ENCODE peak calls at places on chromosome 15, in nine cellular contexts. D, N, X, W, G, A, H, C and T are unnamed samples.

GRCh38 chr15:73244333-73244732 is 124.4 kb downstream of the HCN4 start:
- DNase-seq in D (no peak), N (no peak), X (no peak), W (peak; percentile 18), G (no peak), A (no peak), H (no peak), C (no peak), T (no peak)

GRCh38 chr15:59556405-59556804 is 55.2 kb upstream of the GCNT3 start:
- DNase-seq in D (no peak), N (no peak), X (no peak), W (no peak), G (peak; percentile 18), A (no peak), H (no peak), C (no peak), T (no peak)

GRCh38 chr15:34119291-34119690 is 17.4 kb downstream of the PGBD4 start:
- DNase-seq in D (no peak), N (no peak), X (no peak), W (no peak), G (no peak), A (no peak), H (no peak), C (no peak), T (peak; percentile 13)

GRCh38 chr15:84621358-84621979 is 20.7 kb downstream of the ZSCAN2 start:
- DNase-seq in D (no peak), N (no peak), X (no peak), W (no peak), G (no peak), A (no peak), H (no peak), C (no peak), T (no peak)

GRCh38 chr15:51737538-51738305 is at the start of gene LYSMD2:
- DNase-seq in D (no peak), N (peak; percentile 61), X (peak; percentile 39), W (peak; percentile 59), G (peak; percentile 81), A (no peak), H (peak; percentile 79), C (peak; percentile 47), T (peak; percentile 59)

GRCh38 chr15:48510976-48511375 is 134.5 kb downstream of the FBN1 start:
- DNase-seq in D (no peak), N (no peak), X (no peak), W (no peak), G (no peak), A (no peak), H (no peak), C (no peak), T (peak; percentile 34)

GRCh38 chr15:75578206-75578947 is 738 bp downstream of the PTPN9 start:
- DNase-seq in D (no peak), N (peak; percentile 41), X (no peak), W (no peak), G (peak; percentile 73), A (no peak), H (peak; percentile 28), C (peak; percentile 16), T (peak; percentile 45)

GRCh38 chr15:77027111-77027696 is 32.3 kb downstream of the PSTPIP1 start:
- DNase-seq in D (no peak), N (no peak), X (no peak), W (no peak), G (no peak), A (no peak), H (no peak), C (no peak), T (no peak)

GRCh38 chr15:38253448-38253847 is 812 bp downstream of the SPRED1 start:
- DNase-seq in D (no peak), N (no peak), X (no peak), W (no peak), G (peak; percentile 70), A (peak; percentile 59), H (no peak), C (peak; percentile 3), T (peak; percentile 87)

GRCh38 chr15:75228787-75229186 is 27.1 kb downstream of the C15orf39 start:
- DNase-seq in D (no peak), N (no peak), X (no peak), W (no peak), G (no peak), A (no peak), H (no peak), C (no peak), T (no peak)

GRCh38 chr15:56249080-56249479 is 5.4 kb upstream of the RFX7 start:
- DNase-seq in D (no peak), N (peak; percentile 8), X (no peak), W (no peak), G (peak; percentile 58), A (peak; percentile 42), H (no peak), C (peak; percentile 11), T (peak; percentile 75)

GRCh38 chr15:66452971-66453580 is 44.5 kb downstream of the SNAPC5 start:
- DNase-seq in D (no peak), N (no peak), X (no peak), W (no peak), G (no peak), A (no peak), H (no peak), C (no peak), T (no peak)

GRCh38 chr15:101194246-101195138 is 57.4 kb downstream of the CHSY1 start:
- DNase-seq in D (no peak), N (no peak), X (no peak), W (no peak), G (peak; percentile 34), A (no peak), H (no peak), C (no peak), T (no peak)

GRCh38 chr15:90987561-90988141 is 6.7 kb downstream of the PRC1 start:
- DNase-seq in D (no peak), N (no peak), X (no peak), W (no peak), G (no peak), A (no peak), H (no peak), C (no peak), T (no peak)

GRCh38 chr15:71052356-71052755 is 62.9 kb upstream of the THSD4 start:
- DNase-seq in D (no peak), N (no peak), X (no peak), W (no peak), G (peak; percentile 60), A (no peak), H (no peak), C (no peak), T (peak; percentile 88)

GRCh38 chr15:101188517-101189340 is 63.1 kb downstream of the CHSY1 start:
- DNase-seq in D (no peak), N (no peak), X (no peak), W (no peak), G (peak; percentile 74), A (no peak), H (no peak), C (no peak), T (peak; percentile 89)

GRCh38 chr15:57923311-57923710 is 142.2 kb downstream of the ALDH1A2 start:
- DNase-seq in D (no peak), N (no peak), X (no peak), W (no peak), G (peak; percentile 65), A (no peak), H (no peak), C (no peak), T (peak; percentile 12)

GRCh38 chr15:89794627-89795241 is 18.6 kb downstream of the MESP2 start:
- DNase-seq in D (no peak), N (no peak), X (no peak), W (no peak), G (peak; percentile 79), A (no peak), H (no peak), C (peak; percentile 21), T (peak; percentile 78)

GRCh38 chr15:96047255-96047931 is 283.1 kb upstream of the NR2F2 start:
- DNase-seq in D (no peak), N (no peak), X (no peak), W (no peak), G (peak; percentile 94), A (peak; percentile 50), H (no peak), C (no peak), T (peak; percentile 87)

GRCh38 chr15:68781766-68782588 is 38.7 kb downstream of the ANP32A start:
- DNase-seq in D (no peak), N (peak; percentile 65), X (no peak), W (no peak), G (no peak), A (no peak), H (no peak), C (no peak), T (no peak)

GRCh38 chr15:72112111-72112510 is 5.8 kb downstream of the MYO9A start:
- DNase-seq in D (no peak), N (no peak), X (no peak), W (no peak), G (no peak), A (no peak), H (no peak), C (no peak), T (peak; percentile 47)

GRCh38 chr15:65196637-65197336 is 11.6 kb upstream of the CLPX start:
- DNase-seq in D (no peak), N (no peak), X (no peak), W (no peak), G (no peak), A (no peak), H (no peak), C (no peak), T (no peak)

GRCh38 chr15:68447209-68447608 is 15.2 kb upstream of the ITGA11 start:
- DNase-seq in D (no peak), N (no peak), X (no peak), W (no peak), G (no peak), A (no peak), H (no peak), C (no peak), T (no peak)

GRCh38 chr15:40984963-40985362 is 31.7 kb downstream of the CHAC1 start:
- DNase-seq in D (no peak), N (no peak), X (no peak), W (no peak), G (peak; percentile 75), A (no peak), H (no peak), C (no peak), T (peak; percentile 94)

GRCh38 chr15:52718551-52718950 is 39.4 kb upstream of the ATOSA start:
- DNase-seq in D (no peak), N (no peak), X (no peak), W (no peak), G (no peak), A (no peak), H (no peak), C (no peak), T (no peak)

GRCh38 chr15:62052714-62053113 is 7.5 kb downstream of the VPS13C start:
- DNase-seq in D (no peak), N (no peak), X (no peak), W (no peak), G (no peak), A (no peak), H (no peak), C (no peak), T (no peak)

GRCh38 chr15:44099671-44100070 is 95.4 kb downstream of the FRMD5 start:
- DNase-seq in D (no peak), N (no peak), X (no peak), W (no peak), G (peak; percentile 83), A (no peak), H (no peak), C (no peak), T (peak; percentile 28)

GRCh38 chr15:25670025-25670554 is 193.0 kb downstream of the ATP10A start:
- DNase-seq in D (peak; percentile 64), N (peak; percentile 41), X (no peak), W (no peak), G (peak; percentile 82), A (no peak), H (no peak), C (no peak), T (peak; percentile 14)

GRCh38 chr15:78264304-78265136 is at the start of gene DNAJA4:
- DNase-seq in D (no peak), N (peak; percentile 51), X (peak; percentile 46), W (no peak), G (peak; percentile 12), A (no peak), H (peak; percentile 58), C (peak; percentile 28), T (peak; percentile 47)

GRCh38 chr15:22989576-22990477 is 9.7 kb upstream of the CYFIP1 start:
- DNase-seq in D (no peak), N (no peak), X (no peak), W (no peak), G (no peak), A (no peak), H (no peak), C (no peak), T (no peak)

GRCh38 chr15:52080031-52080430 is 32.5 kb downstream of the BCL2L10 start:
- DNase-seq in D (no peak), N (no peak), X (no peak), W (no peak), G (no peak), A (peak; percentile 48), H (no peak), C (no peak), T (peak; percentile 29)